ENCODE peak calls at places on chromosomes 5 and 9, in ten cellular contexts. T is T follicular helper cell; Q is ELR; D is iPS-NIHi11; W is astrocyte of the hippocampus; I is SW480; J is foreskin fibroblast; R is CD4-positive, alpha-beta T cell; F is Daoy; G is amniotic stem cell. C is an unnamed sample.

GRCh38 chr9:75067894-75068293 is 20.1 kb downstream of the NMRK1 start:
- DNase-seq in F (no peak), Q (no peak), T (no peak), G (no peak), R (no peak), I (no peak), J (no peak), W (no peak), D (no peak), C (no peak)

GRCh38 chr9:110954822-110955291 is 83.4 kb downstream of the LPAR1 start:
- DNase-seq in J (no peak), R (no peak), T (no peak), G (no peak), Q (peak; percentile 65), W (no peak), F (no peak), D (no peak), I (no peak), C (no peak)

GRCh38 chr5:11289208-11289607 is 528.2 kb upstream of the DAP start:
- DNase-seq in G (no peak), R (no peak), W (no peak), Q (no peak), T (no peak), D (no peak), F (no peak), J (no peak), I (no peak), C (no peak)

GRCh38 chr5:6829150-6829784 is 116.0 kb downstream of the TENT4A start:
- DNase-seq in R (no peak), G (no peak), Q (no peak), F (no peak), I (no peak), W (peak; percentile 67), D (no peak), T (no peak), J (no peak), C (no peak)

GRCh38 chr9:104075801-104076753 is 18.0 kb upstream of the SMC2 start:
- DNase-seq in Q (peak; percentile 59), D (no peak), F (no peak), R (no peak), T (no peak), I (no peak), G (no peak), W (peak; percentile 62), J (peak; percentile 77), C (no peak)

GRCh38 chr5:151125421-151125820 is 32.2 kb downstream of the ANXA6 start:
- DNase-seq in Q (no peak), T (no peak), W (no peak), J (no peak), G (no peak), D (no peak), I (no peak), F (no peak), R (no peak), C (no peak)

GRCh38 chr9:133603165-133603927 is 5.8 kb downstream of the FAM163B start:
- DNase-seq in R (no peak), D (peak; percentile 66), Q (no peak), I (no peak), W (no peak), J (no peak), F (no peak), T (no peak), G (no peak), C (no peak)

GRCh38 chr9:126724226-126724625 is 80.6 kb upstream of the ZBTB43 start:
- DNase-seq in I (peak; percentile 39), G (no peak), T (no peak), W (no peak), D (no peak), Q (no peak), F (peak; percentile 64), R (no peak), J (no peak), C (no peak)

GRCh38 chr5:133741396-133741795 is 129.1 kb upstream of the FSTL4 start:
- DNase-seq in G (no peak), I (no peak), F (no peak), Q (no peak), R (no peak), W (no peak), J (no peak), D (no peak), T (no peak), C (no peak)

GRCh38 chr5:81425569-81425968 is 31.6 kb upstream of the ACOT12 start:
- DNase-seq in Q (peak; percentile 80), D (peak; percentile 31), G (peak; percentile 53), R (no peak), J (no peak), T (no peak), F (no peak), W (peak; percentile 51), I (peak; percentile 64), C (no peak)

GRCh38 chr5:121199238-121199999 is 652.3 kb upstream of the FTMT start:
- DNase-seq in J (peak; percentile 90), G (no peak), R (no peak), Q (peak; percentile 33), F (peak; percentile 33), D (no peak), I (no peak), W (peak; percentile 22), T (no peak), C (peak; percentile 26)

GRCh38 chr5:152532714-152533113 is 127.6 kb upstream of the NMUR2 start:
- DNase-seq in T (no peak), I (peak; percentile 47), Q (peak; percentile 58), J (peak; percentile 30), R (no peak), D (peak; percentile 48), F (peak; percentile 34), W (peak; percentile 69), G (peak; percentile 38), C (peak; percentile 1)

GRCh38 chr5:74401566-74402320 is 238.8 kb downstream of the ENC1 start:
- DNase-seq in Q (no peak), R (no peak), I (no peak), W (no peak), G (no peak), F (peak; percentile 48), J (no peak), T (no peak), D (no peak), C (no peak)

GRCh38 chr5:80269991-80270438 is 14.2 kb upstream of the SERINC5 start:
- DNase-seq in Q (no peak), F (no peak), T (peak; percentile 26), R (peak; percentile 54), J (no peak), I (no peak), G (no peak), W (no peak), D (no peak), C (no peak)

GRCh38 chr9:91857291-91857781 is 92.7 kb downstream of the ROR2 start:
- DNase-seq in T (no peak), W (peak; percentile 22), Q (no peak), J (no peak), G (no peak), R (no peak), I (no peak), F (no peak), D (peak; percentile 83), C (no peak)

GRCh38 chr9:121823451-121824169 is 172.2 kb downstream of the DAB2IP start:
- DNase-seq in R (no peak), T (no peak), W (no peak), D (no peak), F (no peak), Q (no peak), G (no peak), I (no peak), J (no peak), C (no peak)

GRCh38 chr5:58759745-58760144 is 176.9 kb downstream of the RAB3C start:
- DNase-seq in G (no peak), R (no peak), W (no peak), D (no peak), I (no peak), F (peak; percentile 17), J (no peak), T (no peak), Q (no peak), C (no peak)